ENCODE peak calls at places on chromosome 17, in five cellular contexts. B is stomach, E is prostate gland, I is uterus, T is IMR-90. Y is an unnamed sample.

GRCh38 chr17:64146418-64147109 is 16.6 kb upstream of the ERN1 start:
- DNase-seq in B (peak; percentile 65), T (peak; percentile 72), I (peak; percentile 65), E (peak; percentile 85), Y (peak; percentile 74)

GRCh38 chr17:27532269-27533067 is 76.2 kb downstream of the KSR1 start:
- DNase-seq in I (no peak), E (no peak), B (peak; percentile 45), T (peak; percentile 98), Y (peak; percentile 76)

GRCh38 chr17:39116224-39116623 is 35.2 kb downstream of the PLXDC1 start:
- DNase-seq in B (no peak), I (no peak), T (no peak), E (no peak), Y (no peak)

GRCh38 chr17:44102845-44103622 is 20.4 kb downstream of the HDAC5 start:
- DNase-seq in E (no peak), T (no peak), B (no peak), I (no peak), Y (no peak)

GRCh38 chr17:44900894-44901293 is 1.6 kb upstream of the EFTUD2 start:
- DNase-seq in T (peak; percentile 83), B (no peak), E (no peak), I (peak; percentile 63), Y (no peak)

GRCh38 chr17:64063766-64064224 is 43.4 kb upstream of the ICAM2 start:
- DNase-seq in E (peak; percentile 78), B (peak; percentile 85), T (peak; percentile 27), I (peak; percentile 62), Y (no peak)

GRCh38 chr17:58710948-58711552 is 18.6 kb downstream of the RAD51C start:
- DNase-seq in E (peak; percentile 44), I (peak; percentile 21), B (peak; percentile 36), T (peak; percentile 69), Y (no peak)

GRCh38 chr17:65115721-65116312 is 21.4 kb upstream of the RGS9 start:
- DNase-seq in T (no peak), E (no peak), I (no peak), B (no peak), Y (no peak)

GRCh38 chr17:66507982-66508760 is 205.8 kb downstream of the PRKCA start:
- DNase-seq in E (no peak), T (no peak), I (no peak), B (no peak), Y (no peak)

GRCh38 chr17:44209786-44210341 is 9.6 kb downstream of the UBTF start:
- DNase-seq in I (no peak), B (no peak), E (no peak), T (peak; percentile 40), Y (no peak)

GRCh38 chr17:19347323-19348080 is 15.0 kb downstream of the B9D1 start:
- DNase-seq in T (no peak), I (peak; percentile 36), E (no peak), B (no peak), Y (peak; percentile 42)

DNA sequence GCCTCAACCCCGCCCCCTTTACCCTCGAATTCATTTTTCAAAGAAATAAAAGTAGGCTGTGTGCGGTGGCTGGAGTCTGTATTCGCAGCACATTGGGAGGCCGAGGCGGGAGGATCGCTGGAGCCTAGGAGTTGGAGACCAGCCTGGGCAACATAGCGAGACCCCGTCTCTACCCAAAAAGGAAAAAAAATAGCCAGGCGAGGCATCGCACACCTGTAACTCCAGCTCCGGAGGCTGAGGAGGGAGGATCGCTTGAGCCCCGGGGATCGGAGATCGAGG is 671 bp upstream of the TOP2A start:
- DNase-seq in I (no peak), T (no peak), E (no peak), B (no peak), Y (peak; percentile 64)
- H3K4me1 ChIP-seq in I (no peaks in the 10 kb centered on the region), T (no peaks in the 10 kb centered on the region), E (no peaks in the 10 kb centered on the region), B (peaks cover 47% of the 10 kb centered on the region), Y (no peaks in the 10 kb centered on the region)

GRCh38 chr17:29557717-29558116 is 9.1 kb downstream of the ABHD15 start:
- DNase-seq in T (no peak), I (no peak), E (no peak), B (no peak), Y (no peak)

GRCh38 chr17:29562615-29563014 is 4.2 kb downstream of the ABHD15 start:
- DNase-seq in B (no peak), I (no peak), E (no peak), T (no peak), Y (no peak)

GRCh38 chr17:29561541-29562517 is 5.0 kb downstream of the ABHD15 start:
- DNase-seq in B (no peak), T (no peak), I (no peak), E (peak; percentile 9), Y (no peak)

GRCh38 chr17:29559640-29560039 is 7.2 kb downstream of the ABHD15 start:
- DNase-seq in T (no peak), E (no peak), B (no peak), I (no peak), Y (no peak)

DNA sequence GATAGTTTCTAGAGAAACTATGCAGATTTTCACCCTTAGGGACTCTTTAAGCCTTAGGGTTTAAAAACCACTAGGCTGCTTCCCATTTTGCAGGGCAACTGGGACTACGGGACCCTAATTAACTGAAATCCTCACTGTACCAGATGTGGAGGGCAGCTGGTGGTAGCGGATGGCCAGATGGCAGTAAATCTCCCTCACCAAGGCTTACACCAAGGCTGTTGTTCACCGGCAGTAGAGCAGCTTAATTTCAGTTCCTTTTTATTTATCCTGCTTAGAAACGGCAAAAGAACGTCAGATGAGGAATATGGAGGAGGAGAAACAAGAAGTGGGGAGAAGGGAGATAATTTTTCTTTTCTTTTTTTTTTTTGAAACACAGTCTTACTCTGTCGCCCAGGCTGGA is 6.5 kb downstream of the ABHD15 start:
- DNase-seq in B (no peak), I (no peak), T (no peak), E (no peak), Y (no peak)
- H3K4me3 ChIP-seq in B (no peak overlapping the region), I (no peak overlapping the region), T (no peak overlapping the region), E (no peak overlapping the region), Y (no peak overlapping the region)

GRCh38 chr17:77408284-77408683 is 267.5 kb downstream of the SEC14L1 start:
- DNase-seq in E (no peak), B (no peak), T (no peak), I (peak; percentile 74), Y (no peak)

GRCh38 chr17:77405867-77406513 is 265.2 kb downstream of the SEC14L1 start:
- DNase-seq in T (no peak), B (no peak), E (no peak), I (no peak), Y (no peak)

GRCh38 chr17:77404812-77405581 is 264.2 kb downstream of the SEC14L1 start:
- DNase-seq in B (peak; percentile 56), E (no peak), I (peak; percentile 72), T (peak; percentile 86), Y (peak; percentile 88)

GRCh38 chr17:77409282-77410161 is 268.8 kb downstream of the SEC14L1 start:
- DNase-seq in T (peak; percentile 58), E (peak; percentile 70), I (peak; percentile 89), B (peak; percentile 77), Y (peak; percentile 91)

GRCh38 chr17:77407321-77408277 is 266.8 kb downstream of the SEC14L1 start:
- DNase-seq in T (no peak), I (peak; percentile 74), E (no peak), B (no peak), Y (peak; percentile 90)
- H3K4me1 ChIP-seq in T (peaks cover 72% of the 10 kb centered on the region), I (peaks cover 8% of the 10 kb centered on the region), E (peaks cover 13% of the 10 kb centered on the region), B (peaks cover 100% of the 10 kb centered on the region), Y (no peaks in the 10 kb centered on the region)

GRCh38 chr17:17721140-17721668 is 39.9 kb downstream of the RAI1 start:
- DNase-seq in T (no peak), B (no peak), I (no peak), E (no peak), Y (no peak)

GRCh38 chr17:17724307-17724921 is 43.2 kb downstream of the RAI1 start:
- DNase-seq in I (no peak), B (no peak), T (peak; percentile 54), E (no peak), Y (no peak)

GRCh38 chr17:17722906-17723353 is 41.7 kb downstream of the RAI1 start:
- DNase-seq in E (no peak), T (no peak), I (no peak), B (no peak), Y (no peak)

GRCh38 chr17:17723354-17724261 is 42.4 kb downstream of the RAI1 start:
- DNase-seq in B (no peak), I (no peak), E (peak; percentile 56), T (peak; percentile 90), Y (no peak)

GRCh38 chr17:17722081-17722905 is 41.0 kb downstream of the RAI1 start:
- DNase-seq in B (no peak), I (no peak), T (peak; percentile 58), E (no peak), Y (no peak)
- H3K4me3 ChIP-seq in B (peak overlapping the region; percentile 51), I (peak overlapping the region; percentile 27), T (no peak overlapping the region), E (peak overlapping the region; percentile 50), Y (no peak overlapping the region)